ENCODE peak calls at places on chromosomes 16 and 17, in six cellular contexts. Q, Z, W, J, D and C are unnamed samples. For H3K36me3, the result is how much of the 10 kb centered on the place peaks cover.

GRCh38 chr17:35337364-35337763 is 36.1 kb downstream of the SLFN11 start:
- DNase-seq in D (no peak), J (no peak), Q (no peak), W (no peak), Z (no peak), C (no peak)

GRCh38 chr16:46772463-46772862 is 24.3 kb upstream of the MYLK3 start:
- DNase-seq in W (no peak), D (no peak), Q (no peak), J (no peak), Z (no peak), C (no peak)

GRCh38 chr17:75268931-75269330 is 2.1 kb downstream of the MIF4GD start:
- DNase-seq in Q (peak), J (no peak), D (no peak), Z (no peak), W (no peak), C (no peak)

GRCh38 chr17:7854851-7855642 is at the start of gene TMEM88:
- DNase-seq in W (peak), D (peak), J (no peak), Q (peak), Z (no peak), C (peak)

GRCh38 chr16:89357055-89357454 is 133.3 kb downstream of the ANKRD11 start:
- DNase-seq in J (no peak), Q (no peak), W (no peak), Z (peak), D (no peak), C (no peak)

GRCh38 chr16:64983983-64984382 is 137.9 kb downstream of the CDH11 start:
- DNase-seq in Q (peak), D (no peak), W (peak), Z (peak), J (no peak), C (no peak)

GRCh38 chr17:14282700-14283099 is 18.2 kb upstream of the HS3ST3B1 start:
- DNase-seq in J (no peak), Z (no peak), D (no peak), Q (no peak), W (no peak), C (no peak)

GRCh38 chr16:28310796-28311195 is 18.5 kb downstream of the SBK1 start:
- DNase-seq in Z (no peak), W (no peak), Q (no peak), J (no peak), D (no peak), C (no peak)

GRCh38 chr16:48067388-48067787 is 88.4 kb downstream of the ABCC12 start:
- DNase-seq in Q (no peak), D (no peak), Z (no peak), W (no peak), J (no peak), C (no peak)

GRCh38 chr17:4375039-4375748 is 8.7 kb upstream of the UBE2G1 start:
- DNase-seq in W (no peak), D (no peak), J (no peak), Q (no peak), Z (no peak), C (no peak)

GRCh38 chr17:14212401-14212800 is 24.3 kb downstream of the CDRT15 start:
- DNase-seq in Z (no peak), W (no peak), Q (no peak), J (no peak), D (no peak), C (no peak)

GRCh38 chr17:55774834-55775233 is 24.0 kb downstream of the PCTP start:
- DNase-seq in D (no peak), W (no peak), Q (no peak), J (no peak), Z (no peak), C (no peak)

GRCh38 chr17:56109811-56110210 is 43.5 kb upstream of the ANKFN1 start:
- DNase-seq in D (no peak), Q (no peak), J (no peak), W (no peak), Z (no peak), C (no peak)

GRCh38 chr17:43151880-43152456 is 19.0 kb upstream of the NBR1 start:
- DNase-seq in Q (no peak), Z (no peak), D (no peak), J (no peak), W (no peak), C (no peak)

GRCh38 chr17:14396542-14396941 is 95.7 kb downstream of the HS3ST3B1 start:
- DNase-seq in Z (peak), D (no peak), J (no peak), W (no peak), Q (peak), C (no peak)

GRCh38 chr17:68884888-68885287 is 70.3 kb downstream of the ABCA8 start:
- DNase-seq in J (no peak), W (no peak), Q (no peak), Z (no peak), D (no peak), C (no peak)

GRCh38 chr17:1709971-1710806 is at the start of gene TLCD2:
- DNase-seq in W (peak), J (peak), Z (peak), D (peak), Q (peak), C (peak)

GRCh38 chr16:68253721-68254120 is 8.5 kb downstream of the PLA2G15 start:
- DNase-seq in W (no peak), J (no peak), Z (no peak), D (no peak), Q (no peak), C (no peak)

GRCh38 chr17:58088624-58089023 is 5.4 kb downstream of the DYNLL2 start:
- DNase-seq in W (no peak), Z (no peak), J (no peak), Q (no peak), D (no peak), C (no peak)

GRCh38 chr16:3461120-3461519 is 17.6 kb downstream of the NAA60 start:
- DNase-seq in W (no peak), J (no peak), Z (no peak), D (no peak), Q (no peak), C (no peak)

GRCh38 chr17:31536451-31536850 is 145.0 kb downstream of the RAB11FIP4 start:
- DNase-seq in Z (no peak), W (no peak), J (no peak), Q (no peak), D (no peak), C (no peak)

GRCh38 chr17:49049265-49049664 is 52.1 kb downstream of the IGF2BP1 start:
- DNase-seq in J (no peak), Q (no peak), W (no peak), D (no peak), Z (no peak), C (no peak)

GRCh38 chr17:49050611-49051010 is 53.4 kb downstream of the IGF2BP1 start:
- DNase-seq in W (no peak), D (no peak), Q (no peak), Z (no peak), J (no peak), C (no peak)

GRCh38 chr17:49046912-49047311 is 49.7 kb downstream of the IGF2BP1 start:
- DNase-seq in D (no peak), J (no peak), Q (no peak), Z (no peak), W (no peak), C (no peak)

GRCh38 chr17:49041527-49041926 is 44.3 kb downstream of the IGF2BP1 start:
- DNase-seq in J (no peak), D (no peak), W (no peak), Q (no peak), Z (no peak), C (no peak)

GRCh38 chr17:49045376-49045775 is 48.2 kb downstream of the IGF2BP1 start:
- DNase-seq in Q (no peak), D (no peak), W (no peak), J (no peak), Z (no peak), C (no peak)
- H3K36me3 ChIP-seq in Q (under half), D (under half), W (under half), J (under half), Z (under half), C (under half)

GRCh38 chr17:50075446-50076032 is 19.6 kb upstream of the PDK2 start:
- DNase-seq in D (no peak), Z (no peak), W (no peak), J (no peak), Q (no peak), C (no peak)
- H3K36me3 ChIP-seq in D (half or more), Z (half or more), W (under half), J (half or more), Q (half or more), C (half or more)

GRCh38 chr16:1200014-1200627 is 24.9 kb downstream of the TPSG1 start:
- DNase-seq in J (no peak), D (no peak), Z (no peak), W (no peak), Q (no peak), C (no peak)

GRCh38 chr16:1198194-1198593 is 26.9 kb downstream of the TPSG1 start:
- DNase-seq in Q (no peak), W (no peak), Z (no peak), D (no peak), J (no peak), C (no peak)

GRCh38 chr16:1201444-1201843 is 23.6 kb downstream of the TPSG1 start:
- DNase-seq in D (no peak), Z (no peak), W (no peak), Q (no peak), J (no peak), C (no peak)

GRCh38 chr16:1197237-1197866 is 27.7 kb downstream of the TPSG1 start:
- DNase-seq in Q (no peak), D (no peak), Z (no peak), W (no peak), J (no peak), C (no peak)

GRCh38 chr16:1199342-1200013 is 25.6 kb downstream of the TPSG1 start:
- DNase-seq in Z (no peak), W (no peak), Q (no peak), J (no peak), D (no peak), C (no peak)
- H3K36me3 ChIP-seq in Z (under half), W (under half), Q (under half), J (half or more), D (under half), C (under half)

GRCh38 chr16:16080465-16081065 is 131.1 kb downstream of the ABCC1 start:
- DNase-seq in W (no peak), Z (no peak), Q (no peak), D (no peak), J (no peak), C (no peak)

GRCh38 chr16:16082255-16082654 is 132.8 kb downstream of the ABCC1 start:
- DNase-seq in W (no peak), J (no peak), Q (no peak), D (no peak), Z (no peak), C (no peak)

GRCh38 chr16:16086653-16087446 is 136.4 kb downstream of the ABCC6 start:
- DNase-seq in D (no peak), Q (no peak), J (no peak), Z (no peak), W (no peak), C (no peak)

GRCh38 chr16:16084874-16085273 is 135.5 kb downstream of the ABCC1 start:
- DNase-seq in Z (no peak), D (no peak), W (no peak), Q (no peak), J (no peak), C (no peak)

GRCh38 chr16:16083421-16084156 is 134.2 kb downstream of the ABCC1 start:
- DNase-seq in J (no peak), W (no peak), Q (peak), Z (peak), D (no peak), C (no peak)
- H3K36me3 ChIP-seq in J (half or more), W (under half), Q (half or more), Z (under half), D (half or more), C (under half)

GRCh38 chr17:80837711-80838110 is 153.9 kb upstream of the CHMP6 start:
- DNase-seq in J (no peak), D (no peak), Q (no peak), W (no peak), Z (no peak), C (no peak)

GRCh38 chr17:80836658-80836965 is 155.0 kb upstream of the CHMP6 start:
- DNase-seq in Q (no peak), D (no peak), W (no peak), Z (no peak), J (no peak), C (peak)

GRCh38 chr17:80835816-80836657 is 155.6 kb upstream of the CHMP6 start:
- DNase-seq in Z (no peak), J (no peak), W (no peak), Q (no peak), D (no peak), C (no peak)

GRCh38 chr17:80838381-80839345 is 153.0 kb upstream of the CHMP6 start:
- DNase-seq in Q (no peak), D (peak), J (no peak), Z (no peak), W (no peak), C (no peak)

DNA sequence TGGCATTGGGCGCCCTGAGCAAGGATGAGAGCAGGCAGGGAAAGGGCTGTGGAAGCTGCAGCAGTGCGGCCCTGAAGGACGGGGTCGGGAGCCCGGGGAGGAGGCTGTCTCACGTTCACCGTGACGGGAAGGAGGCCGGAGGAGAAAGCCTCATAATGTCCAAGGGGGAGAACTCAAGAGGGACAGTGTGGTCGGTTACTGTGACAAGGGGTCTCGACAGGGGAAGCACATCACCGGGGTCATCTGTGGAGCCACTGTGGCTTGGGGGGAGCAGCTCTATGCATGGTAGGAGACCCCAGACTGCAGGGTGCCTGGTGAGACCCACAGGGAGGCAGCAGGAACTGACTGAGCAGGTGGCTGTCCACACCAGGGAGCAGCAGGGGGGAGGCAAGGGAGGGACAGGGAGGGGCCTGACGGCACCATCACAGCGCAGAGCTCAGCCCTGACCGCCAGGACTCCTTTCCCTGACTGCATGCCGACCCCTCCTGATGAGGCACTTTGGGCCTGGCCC is 154.6 kb upstream of the CHMP6 start:
- DNase-seq in D (no peak), W (no peak), Q (no peak), J (no peak), Z (no peak), C (no peak)
- H3K36me3 ChIP-seq in D (under half), W (under half), Q (under half), J (under half), Z (under half), C (under half)

GRCh38 chr17:82095777-82096708 is 2.0 kb downstream of the FASN start:
- DNase-seq in W (no peak), Z (no peak), J (no peak), D (peak), Q (no peak), C (peak)

GRCh38 chr17:82096709-82097186 is 1.3 kb downstream of the FASN start:
- DNase-seq in Q (no peak), W (no peak), D (no peak), J (no peak), Z (no peak), C (peak)

GRCh38 chr17:82097187-82097918 is 683 bp downstream of the FASN start:
- DNase-seq in J (peak), W (peak), Q (peak), D (no peak), Z (no peak), C (peak)

GRCh38 chr17:82092995-82093751 is 4.9 kb downstream of the FASN start:
- DNase-seq in J (no peak), Z (no peak), W (no peak), Q (no peak), D (peak), C (no peak)

DNA sequence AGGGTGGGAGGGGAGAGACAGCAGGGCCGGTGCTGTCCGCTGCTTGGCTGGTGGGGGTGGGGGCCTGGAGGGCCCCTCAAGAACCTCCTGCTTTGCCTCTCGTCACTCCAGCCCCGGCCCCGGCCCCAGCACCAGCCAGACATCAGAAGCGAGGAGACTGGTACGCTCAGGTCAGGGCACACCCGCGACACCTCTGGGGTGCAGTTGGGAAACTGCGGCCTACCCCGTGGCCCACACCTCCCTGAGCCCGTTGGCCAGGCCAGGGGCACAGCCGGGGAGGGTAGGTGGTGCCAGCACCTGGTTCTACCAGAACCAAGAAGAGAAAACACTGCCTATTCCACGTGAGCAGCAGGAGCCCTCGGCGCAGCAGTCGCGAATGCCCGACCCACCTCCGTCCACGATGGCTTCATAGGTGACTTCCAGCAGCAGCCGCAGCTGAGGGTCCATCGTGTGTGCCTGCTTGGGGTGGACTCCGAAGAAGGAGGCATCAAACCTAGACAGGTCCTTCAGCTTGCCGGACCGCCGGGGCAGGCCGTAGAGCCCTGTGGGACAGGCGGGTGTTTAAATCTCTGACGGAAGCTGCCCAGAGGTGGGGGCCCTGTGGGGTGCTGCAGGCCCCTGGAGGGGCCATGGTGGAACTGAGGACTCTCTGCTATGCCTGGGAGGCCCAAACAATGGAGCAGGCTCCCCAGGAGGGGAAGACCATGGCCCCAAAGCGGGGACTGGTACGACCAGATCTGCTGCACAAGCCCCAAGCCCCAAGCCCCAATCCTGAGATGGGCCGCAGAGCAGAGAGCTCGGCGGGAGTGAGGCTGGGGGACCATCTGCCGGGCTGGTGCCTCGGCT is 2.9 kb downstream of the FASN start:
- DNase-seq in D (peak), Z (no peak), J (no peak), Q (no peak), W (no peak), C (peak)
- H3K36me3 ChIP-seq in D (half or more), Z (half or more), J (half or more), Q (under half), W (under half), C (under half)

GRCh38 chr16:31191697-31192428 is 10.7 kb downstream of the PYCARD start:
- DNase-seq in D (no peak), J (no peak), Q (no peak), Z (no peak), W (no peak), C (no peak)
- H3K36me3 ChIP-seq in D (half or more), J (half or more), Q (half or more), Z (under half), W (under half), C (half or more)